ENCODE peak calls at places on chromosome 16, in four cellular contexts. F is stomach, Z is AG09309, W is mucosa of descending colon. T is an unnamed sample.

GRCh38 chr16:85750021-85750826 is 672 bp downstream of the C16orf74 start:
- DNase-seq in F (peak), Z (no peak), W (peak), T (no peak)

GRCh38 chr16:83781-84615 is 6.0 kb downstream of the MPG start:
- DNase-seq in F (no peak), Z (no peak), W (no peak), T (no peak)

GRCh38 chr16:85310868-85311585 is 198.8 kb upstream of the CIBAR2 start:
- DNase-seq in F (no peak), Z (no peak), W (no peak), T (no peak)

GRCh38 chr16:75304521-75305363 is 53.3 kb upstream of the BCAR1 start:
- DNase-seq in F (peak), Z (peak), W (peak), T (no peak)

GRCh38 chr16:67917852-67918236 is 13.8 kb downstream of the CTRL start:
- DNase-seq in F (no peak), Z (no peak), W (no peak), T (no peak)

GRCh38 chr16:920722-921121 is 50.1 kb downstream of the LMF1 start:
- DNase-seq in F (no peak), Z (no peak), W (no peak), T (no peak)

GRCh38 chr16:17803625-17804410 is 333.1 kb upstream of the XYLT1 start:
- DNase-seq in F (no peak), Z (peak), W (no peak), T (no peak)

GRCh38 chr16:84371553-84371865 is 3.2 kb downstream of the ATP2C2 start:
- DNase-seq in F (no peak), Z (no peak), W (no peak), T (no peak)

DNA sequence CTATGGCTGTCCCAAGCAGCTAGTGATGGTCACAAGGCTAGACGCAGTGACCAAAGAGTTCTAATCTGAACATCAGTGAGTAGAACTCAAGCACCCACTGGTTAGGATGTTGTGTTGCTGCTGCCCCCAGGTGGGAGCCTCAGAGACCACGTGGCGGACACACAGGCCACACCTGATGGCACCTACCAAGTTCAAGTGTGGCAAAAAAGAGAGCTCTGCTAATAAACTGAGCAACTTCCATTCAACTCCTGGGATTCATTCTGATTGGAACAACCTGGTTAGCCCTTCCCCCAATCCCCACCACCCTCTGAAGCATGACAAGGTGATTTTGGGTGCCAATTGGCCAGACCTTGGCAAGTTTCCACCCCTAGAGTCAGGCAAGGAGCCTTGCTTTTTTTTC is 3.5 kb upstream of the LCMT1 start:
- DNase-seq in F (no peak), Z (no peak), W (no peak), T (no peak)
- TF ChIP-seq CTCF in F (no peak), Z (no peak), W (no peak), T (no peak)

GRCh38 chr16:80923356-80923755 is 83.3 kb downstream of the CMC2 start:
- DNase-seq in F (no peak), Z (no peak), W (no peak), T (no peak)

GRCh38 chr16:80924372-80924978 is 82.2 kb downstream of the CMC2 start:
- DNase-seq in F (peak), Z (no peak), W (peak), T (no peak)
- TF ChIP-seq CTCF in F (no peak), Z (peak), W (no peak), T (peak)

GRCh38 chr16:23072084-23072599 is 77.1 kb downstream of the USP31 start:
- DNase-seq in F (peak), Z (peak), W (peak), T (no peak)
- TF ChIP-seq CTCF in F (no peak), Z (no peak), W (no peak), T (no peak)

DNA sequence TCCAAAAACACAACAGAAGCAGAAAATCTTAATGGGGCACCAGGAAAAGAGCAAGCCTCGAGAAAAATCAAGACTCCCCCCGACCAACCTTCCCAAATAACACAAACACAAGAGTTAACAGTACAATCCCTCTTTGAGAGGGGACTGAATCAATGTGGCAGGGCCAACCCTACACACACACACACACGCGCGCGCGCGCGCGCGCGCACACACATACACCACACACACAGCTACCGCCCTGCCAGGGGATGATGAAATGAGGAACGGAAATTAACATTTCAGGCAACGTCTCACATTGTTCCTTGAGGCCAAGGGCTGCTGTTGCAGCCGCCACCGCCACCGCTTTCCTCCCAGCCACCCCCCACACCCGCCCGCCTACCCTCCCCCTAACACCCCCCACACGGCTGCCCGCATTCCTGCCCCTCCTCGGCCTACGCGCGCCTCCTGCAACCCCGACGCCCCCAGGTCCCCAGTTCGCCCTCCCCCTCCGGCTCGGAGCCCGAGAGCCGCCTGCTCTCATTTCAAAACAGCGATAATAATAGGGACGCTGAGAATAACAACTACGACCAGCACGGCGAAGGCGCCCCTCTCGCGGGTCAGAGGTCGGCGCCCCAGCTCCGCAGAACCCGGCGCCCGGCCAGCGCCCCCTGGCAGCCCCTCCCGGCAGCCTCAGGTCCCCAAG is 1.2 kb downstream of the ANKRD11 start:
- DNase-seq in F (peak), Z (peak), W (peak), T (peak)
- TF ChIP-seq CTCF in F (no peak), Z (peak), W (no peak), T (peak)